ENCODE peak calls at places on chromosomes 2 and 18, in four cellular contexts. I, S, H and L are unnamed samples.

GRCh38 chr2:218229239-218229638 is 12.2 kb downstream of the ARPC2 start:
- DNase-seq in I (no peak), S (peak), H (no peak), L (peak)

GRCh38 chr2:134917958-134918517 is 584 bp upstream of the CCNT2 start:
- DNase-seq in I (no peak), S (no peak), H (no peak), L (peak)

GRCh38 chr2:37873749-37874330 is 51.2 kb upstream of the RMDN2 start:
- DNase-seq in I (no peak), S (no peak), H (no peak), L (no peak)

GRCh38 chr18:24534737-24535136 is 74.3 kb downstream of the HRH4 start:
- DNase-seq in I (no peak), S (no peak), H (no peak), L (no peak)

GRCh38 chr2:70041666-70042065 is 45.6 kb upstream of the PCBP1 start:
- DNase-seq in I (no peak), S (peak), H (no peak), L (no peak)

GRCh38 chr18:27136208-27136535 is 48.9 kb downstream of the CHST9 start:
- DNase-seq in I (no peak), S (peak), H (no peak), L (no peak)

GRCh38 chr2:109331864-109332848 is 203.2 kb downstream of the SH3RF3 start:
- DNase-seq in I (no peak), S (peak), H (peak), L (peak)

GRCh38 chr2:138827426-138828054 is 47.4 kb upstream of the NXPH2 start:
- DNase-seq in I (peak), S (peak), H (no peak), L (peak)

GRCh38 chr2:20647764-20648164 is 3.1 kb downstream of the HS1BP3 start:
- DNase-seq in I (no peak), S (no peak), H (no peak), L (no peak)

GRCh38 chr2:40405440-40405839 is 46.5 kb downstream of the SLC8A1 start:
- DNase-seq in I (no peak), S (no peak), H (no peak), L (no peak)

GRCh38 chr2:216911886-216912285 is 52.0 kb upstream of the TNP1 start:
- DNase-seq in I (no peak), S (no peak), H (no peak), L (no peak)

GRCh38 chr2:10141736-10142639 is 19.4 kb downstream of the RRM2 start:
- DNase-seq in I (peak), S (peak), H (peak), L (peak)

GRCh38 chr2:72931280-72931910 is 14.1 kb downstream of the EMX1 start:
- DNase-seq in I (no peak), S (no peak), H (no peak), L (no peak)

GRCh38 chr2:101617786-101618185 is 79.7 kb upstream of the MAP4K4 start:
- DNase-seq in I (no peak), S (no peak), H (no peak), L (no peak)

GRCh38 chr18:11728247-11728646 is 39.2 kb downstream of the GNAL start:
- DNase-seq in I (no peak), S (peak), H (no peak), L (no peak)

GRCh38 chr2:96241901-96242611 is 23.7 kb downstream of the TMEM127 start:
- DNase-seq in I (no peak), S (peak), H (no peak), L (peak)

GRCh38 chr2:61948661-61949457 is 43.4 kb downstream of the COMMD1 start:
- DNase-seq in I (no peak), S (no peak), H (no peak), L (no peak)

GRCh38 chr2:66434679-66435548 is at the start of gene MEIS1:
- DNase-seq in I (peak), S (peak), H (peak), L (peak)

GRCh38 chr2:120669121-120669952 is 66.3 kb upstream of the GLI2 start:
- DNase-seq in I (no peak), S (peak), H (no peak), L (no peak)

GRCh38 chr2:45494275-45494977 is 116.6 kb downstream of the SRBD1 start:
- DNase-seq in I (peak), S (peak), H (no peak), L (peak)

GRCh38 chr18:63319383-63320040 is at the start of gene BCL2:
- DNase-seq in I (peak), S (peak), H (peak), L (peak)

GRCh38 chr2:114044985-114045384 is 155.1 kb downstream of the ACTR3 start:
- DNase-seq in I (no peak), S (no peak), H (no peak), L (no peak)

GRCh38 chr2:191844706-191845105 is 2.2 kb downstream of the CAVIN2 start:
- DNase-seq in I (no peak), S (no peak), H (no peak), L (no peak)

GRCh38 chr2:172181840-172182239 is 79.1 kb upstream of the DLX2 start:
- DNase-seq in I (no peak), S (peak), H (no peak), L (no peak)

GRCh38 chr18:77032121-77032758 is 100.3 kb downstream of the MBP start:
- DNase-seq in I (no peak), S (peak), H (no peak), L (no peak)

GRCh38 chr2:238326801-238327365 is 6.6 kb downstream of the TRAF3IP1 start:
- DNase-seq in I (no peak), S (no peak), H (peak), L (no peak)

GRCh38 chr2:218065239-218066006 is 3.6 kb upstream of the RUFY4 start:
- DNase-seq in I (no peak), S (no peak), H (peak), L (no peak)